ENCODE peak calls at places on chromosomes 12 and 14, in eight cellular contexts. Q is breast epithelium; M is small intestine; O is transverse colon; X is heart right ventricle; R is astrocyte; J is DND-41; B is CD4-positive, CD25-positive, alpha-beta regulatory T cell. V is an unnamed sample. For H3K4me1, the result is how much of the 10 kb centered on the place peaks cover.

GRCh38 chr14:95236221-95236620 is 78.9 kb upstream of the DICER1 start:
- DNase-seq in O (no peak), B (no peak), M (no peak), Q (no peak), J (no peak), R (no peak), X (no peak), V (no peak)

GRCh38 chr12:2613674-2614073 is 181.1 kb upstream of the FKBP4 start:
- DNase-seq in B (no peak), M (no peak), Q (no peak), X (no peak), O (no peak), R (peak), J (no peak), V (no peak)

GRCh38 chr14:102200690-102201368 is 61.1 kb downstream of the WDR20 start:
- DNase-seq in R (no peak), X (no peak), O (no peak), M (no peak), Q (no peak), B (no peak), J (peak), V (peak)

GRCh38 chr14:95137804-95138167 is 19.5 kb downstream of the DICER1 start:
- DNase-seq in J (no peak), R (no peak), Q (no peak), X (peak), B (no peak), M (peak), O (peak), V (no peak)

GRCh38 chr14:101962503-101962874 is 1.9 kb upstream of the DYNC1H1 start:
- DNase-seq in B (no peak), M (peak), J (no peak), X (peak), Q (no peak), R (peak), O (peak), V (no peak)

GRCh38 chr12:643478-644292 is 19.6 kb downstream of the NINJ2 start:
- DNase-seq in J (no peak), O (peak), M (peak), B (peak), Q (no peak), R (no peak), X (peak), V (peak)

GRCh38 chr14:52279405-52279804 is 11.9 kb downstream of the PTGDR start:
- DNase-seq in R (peak), M (no peak), J (no peak), X (peak), Q (no peak), B (no peak), O (no peak), V (no peak)

GRCh38 chr12:12999276-12999958 is 648 bp downstream of the HEBP1 start:
- DNase-seq in X (peak), Q (peak), O (peak), R (peak), J (no peak), B (no peak), M (peak), V (no peak)

GRCh38 chr14:58068306-58068705 is 83.7 kb downstream of the ARMH4 start:
- DNase-seq in J (no peak), Q (no peak), M (no peak), R (no peak), O (no peak), X (no peak), B (no peak), V (no peak)

GRCh38 chr12:70101064-70101463 is 142.2 kb upstream of the CNOT2 start:
- DNase-seq in Q (no peak), J (no peak), O (no peak), X (no peak), M (no peak), R (no peak), B (no peak), V (no peak)

GRCh38 chr14:50669441-50669986 is 1.4 kb upstream of the SAV1 start:
- DNase-seq in Q (no peak), O (no peak), J (no peak), X (no peak), R (no peak), B (no peak), M (no peak), V (no peak)

GRCh38 chr12:55226523-55226922 is 5.7 kb downstream of the OR10A7 start:
- DNase-seq in Q (no peak), R (no peak), O (no peak), B (no peak), M (no peak), J (no peak), X (no peak), V (no peak)

GRCh38 chr12:1619599-1619998 is 9.4 kb upstream of the WNT5B start:
- DNase-seq in Q (no peak), O (peak), X (no peak), J (no peak), M (no peak), B (no peak), R (no peak), V (no peak)

GRCh38 chr12:49868952-49869815 is 26.3 kb upstream of the BCDIN3D start:
- DNase-seq in Q (peak), J (no peak), O (peak), B (no peak), X (peak), R (peak), M (peak), V (no peak)

GRCh38 chr12:54175130-54175963 is 13.4 kb downstream of the SMUG1 start:
- DNase-seq in Q (no peak), O (no peak), B (no peak), R (no peak), M (peak), J (no peak), X (no peak), V (no peak)

GRCh38 chr12:80208081-80208480 is 108.7 kb downstream of the OTOGL start:
- DNase-seq in J (no peak), X (no peak), R (no peak), O (no peak), M (no peak), Q (no peak), B (no peak), V (no peak)

GRCh38 chr12:8780389-8780788 is 42.0 kb upstream of the A2ML1 start:
- DNase-seq in Q (no peak), X (no peak), J (no peak), R (peak), O (no peak), M (peak), B (no peak), V (no peak)

GRCh38 chr14:34718750-34719304 is 4.4 kb upstream of the CFL2 start:
- DNase-seq in R (peak), B (no peak), O (no peak), Q (no peak), M (no peak), J (no peak), X (no peak), V (no peak)

GRCh38 chr12:123063535-123063934 is 83.1 kb downstream of the ARL6IP4 start:
- DNase-seq in R (no peak), X (no peak), Q (no peak), B (no peak), M (no peak), O (no peak), J (peak), V (no peak)

GRCh38 chr14:90970167-90970600 is 90.3 kb downstream of the RPS6KA5 start:
- DNase-seq in R (peak), O (no peak), M (peak), J (no peak), B (no peak), X (no peak), Q (no peak), V (no peak)

GRCh38 chr12:45989277-45989856 is 1.0 kb downstream of the SCAF11 start:
- DNase-seq in Q (no peak), M (peak), R (peak), X (no peak), B (no peak), J (no peak), O (no peak), V (no peak)

GRCh38 chr14:75522224-75522764 is at the start of gene BATF:
- DNase-seq in B (peak), X (no peak), O (peak), J (peak), M (peak), Q (no peak), R (no peak), V (peak)

GRCh38 chr14:29518335-29518734 is 409.3 kb downstream of the PRKD1 start:
- DNase-seq in B (no peak), M (no peak), R (peak), X (no peak), J (no peak), O (no peak), Q (no peak), V (no peak)

GRCh38 chr14:77208266-77208978 is 26.8 kb downstream of the TMEM63C start:
- DNase-seq in Q (peak), R (peak), J (peak), B (no peak), O (peak), M (peak), X (peak), V (peak)

GRCh38 chr12:664779-665092 is 1.5 kb upstream of the NINJ2 start:
- DNase-seq in R (no peak), M (no peak), Q (no peak), X (no peak), O (no peak), J (no peak), B (no peak), V (no peak)

GRCh38 chr14:21924479-21924878 is 250.9 kb upstream of the OR4E1 start:
- DNase-seq in M (peak), B (peak), Q (no peak), X (no peak), J (peak), O (peak), R (no peak), V (peak)

GRCh38 chr14:62420853-62421252 is 624.4 kb downstream of the KCNH5 start:
- DNase-seq in M (no peak), X (no peak), J (no peak), R (peak), B (no peak), O (no peak), Q (no peak), V (no peak)

GRCh38 chr12:8662592-8662991 is at the start of gene MFAP5:
- DNase-seq in X (peak), J (no peak), M (no peak), O (no peak), B (no peak), R (peak), Q (no peak), V (no peak)

GRCh38 chr14:22854963-22855724 is 16.4 kb upstream of the LRP10 start:
- DNase-seq in R (no peak), O (no peak), M (peak), B (no peak), J (no peak), Q (no peak), X (no peak), V (no peak)

GRCh38 chr12:131137836-131138637 is 184.3 kb downstream of the ADGRD1 start:
- DNase-seq in O (no peak), B (no peak), R (no peak), Q (no peak), X (no peak), M (no peak), J (no peak), V (no peak)

GRCh38 chr14:104703269-104703668 is 13.9 kb downstream of the INF2 start:
- DNase-seq in O (no peak), B (no peak), M (no peak), X (no peak), R (no peak), J (no peak), Q (no peak), V (no peak)

GRCh38 chr12:40034156-40034555 is 71.7 kb downstream of the SLC2A13 start:
- DNase-seq in O (no peak), M (no peak), Q (no peak), J (no peak), X (no peak), R (no peak), B (no peak), V (no peak)

GRCh38 chr12:13179159-13180074 is 17.1 kb upstream of the EMP1 start:
- DNase-seq in J (peak), R (no peak), M (peak), O (peak), Q (peak), X (no peak), B (no peak), V (peak)

GRCh38 chr12:77940566-77940965 is 109.9 kb downstream of the NAV3 start:
- DNase-seq in Q (no peak), M (no peak), J (no peak), R (no peak), B (no peak), O (no peak), X (no peak), V (no peak)

GRCh38 chr12:106308611-106309010 is 6.1 kb downstream of the TCP11L2 start:
- DNase-seq in M (no peak), R (no peak), J (no peak), B (no peak), Q (no peak), O (no peak), X (no peak), V (no peak)

GRCh38 chr12:106311139-106311538 is 8.6 kb downstream of the TCP11L2 start:
- DNase-seq in M (no peak), X (no peak), B (no peak), O (no peak), Q (no peak), R (no peak), J (no peak), V (no peak)

GRCh38 chr12:106307176-106307575 is 4.6 kb downstream of the TCP11L2 start:
- DNase-seq in O (no peak), B (no peak), J (no peak), M (peak), X (no peak), R (no peak), Q (no peak), V (no peak)

GRCh38 chr12:106310687-106311086 is 8.2 kb downstream of the TCP11L2 start:
- DNase-seq in X (no peak), J (no peak), R (no peak), O (no peak), B (no peak), M (no peak), Q (no peak), V (no peak)

GRCh38 chr12:106309671-106310313 is 7.3 kb downstream of the TCP11L2 start:
- DNase-seq in J (no peak), Q (peak), X (no peak), R (peak), M (no peak), B (no peak), O (no peak), V (no peak)
- H3K4me1 ChIP-seq in J (under half), Q (under half), X (half or more), R (under half), M (under half), B (under half), O (under half), V (half or more)

DNA sequence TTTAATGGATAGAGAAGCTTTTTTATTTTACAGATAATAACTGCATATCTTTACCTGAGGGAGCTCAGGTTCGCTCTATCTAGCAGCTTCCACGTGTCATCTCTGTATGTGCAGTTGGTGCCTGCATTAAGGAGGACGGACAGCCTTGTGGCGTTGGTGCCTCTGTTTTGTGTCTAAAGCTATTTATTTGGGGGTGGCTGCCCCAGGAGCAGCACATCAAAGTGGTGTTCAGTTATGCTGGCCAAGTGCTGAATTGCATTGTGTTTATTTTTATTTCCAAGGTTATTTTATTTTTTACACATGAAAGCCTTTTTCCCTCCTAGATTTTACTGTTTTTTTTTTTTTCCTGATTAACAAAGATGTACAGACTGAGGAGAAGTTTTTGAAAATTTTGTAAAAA is 59.7 kb downstream of the RASSF3 start:
- DNase-seq in B (no peak), O (no peak), R (no peak), J (peak), Q (no peak), X (no peak), M (no peak), V (no peak)
- H3K4me3 ChIP-seq in B (peak), O (no peak), R (no peak), J (peak), Q (no peak), X (peak), M (no peak), V (peak)

GRCh38 chr12:6821674-6822433 is at the start of gene GPR162:
- DNase-seq in M (no peak), Q (no peak), X (peak), O (peak), B (no peak), R (peak), J (peak), V (no peak)
- H3K4me1 ChIP-seq in M (under half), Q (under half), X (half or more), O (under half), B (under half), R (under half), J (under half), V (under half)

DNA sequence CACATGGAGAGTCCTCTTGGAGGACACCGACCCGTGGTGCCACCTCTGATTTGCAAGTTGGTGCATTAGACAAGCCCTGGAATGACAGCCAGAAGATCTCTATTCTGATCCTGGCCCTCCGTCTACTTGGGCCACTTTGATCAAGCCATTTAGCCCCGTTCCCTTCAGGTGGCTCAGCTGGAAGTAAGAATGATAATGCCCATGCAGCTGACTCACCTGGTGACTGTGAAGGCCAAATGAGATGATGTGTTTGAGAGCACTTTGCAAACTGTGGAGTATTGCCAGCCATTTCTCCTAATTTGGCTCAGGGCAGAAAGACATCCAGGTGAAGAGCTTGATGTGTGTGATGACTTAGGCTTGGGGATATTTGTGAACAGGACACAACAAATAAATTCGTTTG is 165.9 kb downstream of the ETV6 start:
- DNase-seq in Q (no peak), B (no peak), M (no peak), X (no peak), R (no peak), J (no peak), O (no peak), V (no peak)
- H3K4me3 ChIP-seq in Q (no peak), B (no peak), M (no peak), X (no peak), R (no peak), J (no peak), O (no peak), V (no peak)

DNA sequence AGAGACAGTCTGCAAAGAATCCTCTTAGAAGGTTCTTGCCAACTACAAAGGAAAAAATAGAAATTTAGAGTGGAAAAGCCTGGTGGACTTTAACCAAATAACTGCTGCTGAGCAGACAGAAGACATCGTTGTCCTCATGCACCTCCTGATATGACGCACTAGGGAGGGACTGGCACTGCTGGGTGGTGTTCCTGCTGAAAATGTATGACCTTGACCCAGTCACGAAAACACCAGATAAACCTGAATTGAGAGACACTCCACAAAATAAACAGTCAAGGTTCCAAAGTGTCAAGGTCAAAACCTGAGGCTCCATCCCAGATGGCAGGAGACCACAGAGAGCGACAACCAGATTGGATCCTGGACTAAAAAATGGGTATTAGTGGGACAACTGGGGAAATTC is 61.9 kb downstream of the CHGA start:
- DNase-seq in B (no peak), Q (no peak), J (no peak), M (peak), X (no peak), O (no peak), R (no peak), V (no peak)
- H3K4me1 ChIP-seq in B (under half), Q (under half), J (under half), M (under half), X (under half), O (under half), R (under half), V (under half)

GRCh38 chr12:121729021-121729420 is 16.5 kb downstream of the TMEM120B start:
- DNase-seq in M (no peak), Q (no peak), X (no peak), J (no peak), R (no peak), B (no peak), O (no peak), V (no peak)

GRCh38 chr12:121737421-121737820 is 24.9 kb downstream of the TMEM120B start:
- DNase-seq in M (no peak), X (no peak), J (no peak), R (no peak), O (no peak), B (no peak), Q (no peak), V (no peak)

GRCh38 chr12:121731473-121731872 is 18.9 kb downstream of the TMEM120B start:
- DNase-seq in O (no peak), J (no peak), B (no peak), Q (no peak), M (no peak), X (no peak), R (no peak), V (no peak)
- H3K4me3 ChIP-seq in O (no peak), J (no peak), B (no peak), Q (no peak), M (no peak), X (no peak), R (no peak), V (no peak)

DNA sequence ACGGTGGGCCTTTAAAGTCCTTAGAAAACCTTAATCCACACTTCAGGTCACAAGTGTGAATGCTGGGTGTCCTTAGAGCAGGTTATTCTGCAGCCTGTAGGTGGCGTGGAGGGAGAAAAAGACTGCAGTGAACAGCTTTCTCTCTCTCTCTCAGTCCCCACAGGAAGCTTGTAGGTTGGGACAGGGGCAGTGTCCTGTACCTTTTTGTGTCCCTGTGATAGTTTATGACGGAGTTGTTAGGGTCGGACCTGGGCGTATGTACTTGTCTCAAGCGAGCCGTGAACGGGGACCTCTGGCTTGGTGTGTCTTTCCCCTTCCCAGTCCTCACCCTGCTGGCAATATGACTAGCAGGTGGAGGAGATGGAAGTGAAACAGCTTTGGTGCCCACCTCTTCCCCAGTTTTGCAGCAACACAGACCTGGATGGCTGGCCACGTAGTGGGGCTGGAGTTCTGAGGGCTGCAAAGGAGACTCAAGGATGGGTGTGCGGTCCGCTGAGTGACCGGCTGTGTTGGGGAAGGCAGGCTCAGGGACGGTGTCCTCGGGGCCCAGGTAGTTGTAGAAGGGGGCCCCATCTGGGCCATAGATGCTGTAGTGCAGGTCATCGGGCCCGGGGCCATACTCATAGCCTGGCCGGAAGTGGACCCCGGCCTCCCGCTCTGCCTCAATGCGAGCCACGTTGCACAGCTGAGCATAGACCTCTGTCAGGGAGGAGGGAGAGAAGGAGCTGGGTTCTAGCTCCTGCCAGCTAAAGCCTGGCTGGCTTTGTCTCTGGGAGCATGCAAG is 8.9 kb downstream of the ISCA2 start:
- DNase-seq in Q (no peak), R (no peak), B (no peak), J (no peak), M (peak), X (no peak), O (no peak), V (no peak)
- H3K4me1 ChIP-seq in Q (under half), R (under half), B (under half), J (under half), M (under half), X (under half), O (under half), V (under half)

GRCh38 chr12:15632708-15633107 is 156.5 kb downstream of the EPS8 start:
- DNase-seq in R (peak), M (no peak), O (no peak), J (no peak), Q (no peak), B (no peak), X (no peak), V (no peak)
- H3K4me3 ChIP-seq in R (no peak), M (no peak), O (no peak), J (no peak), Q (no peak), B (no peak), X (no peak), V (no peak)

V was measured in CD4-positive, alpha-beta memory T cell.